ENCODE peak calls at places on chromosome 13, in five cellular contexts. X is lower leg skin, U is dorsolateral prefrontal cortex, K is iPS-NIHi11, H is astrocyte of the spinal cord. C is an unnamed sample.

GRCh38 chr13:92494915-92495314 is 731.7 kb upstream of the GPC6 start:
- DNase-seq in X (no peak), H (no peak), U (no peak), K (no peak), C (no peak)

GRCh38 chr13:85995788-85996418 is 196.7 kb upstream of the SLITRK6 start:
- DNase-seq in K (no peak), U (no peak), H (no peak), X (no peak), C (no peak)

GRCh38 chr13:78587395-78587794 is 16.0 kb downstream of the POU4F1 start:
- DNase-seq in X (no peak), K (no peak), U (no peak), H (no peak), C (no peak)

GRCh38 chr13:51453308-51453958 is 597 bp upstream of the INTS6 start:
- DNase-seq in H (no peak), U (peak; percentile 72), K (peak; percentile 86), X (peak; percentile 77), C (peak; percentile 81)

GRCh38 chr13:25982908-25983307 is 68.9 kb downstream of the SHISA2 start:
- DNase-seq in H (no peak), U (no peak), X (no peak), K (no peak), C (no peak)

GRCh38 chr13:98169331-98169730 is 7.7 kb downstream of the RNF113B start:
- DNase-seq in H (no peak), K (no peak), U (no peak), X (no peak), C (no peak)

GRCh38 chr13:55160911-55161310 is 1979.8 kb upstream of the PRR20A start:
- DNase-seq in X (no peak), H (no peak), K (no peak), U (no peak), C (no peak)

GRCh38 chr13:37097008-37097579 is 8.4 kb downstream of the CSNK1A1L start:
- DNase-seq in U (no peak), X (no peak), H (peak; percentile 24), K (no peak), C (no peak)

GRCh38 chr13:28531195-28531955 is 36.4 kb upstream of the FLT1 start:
- DNase-seq in U (no peak), K (peak; percentile 68), H (no peak), X (no peak), C (peak; percentile 7)